ENCODE peak calls at places on chromosomes 6 and 20, in eight cellular contexts. Z is uterus; U is DMS 273 treated with DMSO at 0.1 percent for 48 hours; E is NCI-H82; I is GM03348; C is T-helper 17 cell; B is posterior cingulate gyrus; V is stimulated activated CD8-positive, alpha-beta memory T cell treated with anti-CD3 and anti-CD28 coated beads, Interleukin-12 subunit alpha, Interleukin-12 subunit beta, amount 100 ng/mL, for 4 hours. H is an unnamed sample.

GRCh38 chr6:110800181-110800838 is 15.0 kb downstream of the CDK19 start:
- DNase-seq in E (no peak), U (no peak), I (no peak), Z (no peak), C (no peak), V (no peak), B (no peak), H (no peak)

GRCh38 chr6:44073612-44074382 is 53.5 kb downstream of the MRPL14 start:
- DNase-seq in Z (no peak), E (no peak), B (no peak), C (no peak), U (no peak), V (no peak), I (peak), H (no peak)

GRCh38 chr6:74280130-74280692 is 584.2 kb downstream of the CD109 start:
- DNase-seq in V (no peak), B (no peak), C (no peak), I (peak), Z (no peak), U (no peak), E (no peak), H (no peak)

GRCh38 chr20:32507998-32508774 is 76.9 kb downstream of the NOL4L start:
- DNase-seq in E (no peak), V (no peak), Z (no peak), U (no peak), B (no peak), I (no peak), C (no peak), H (no peak)

GRCh38 chr6:135522975-135523692 is 25.6 kb upstream of the AHI1 start:
- DNase-seq in V (no peak), Z (no peak), B (no peak), I (no peak), U (no peak), E (no peak), C (no peak), H (no peak)

GRCh38 chr6:76702187-76702586 is 629.7 kb upstream of the IMPG1 start:
- DNase-seq in V (no peak), I (no peak), U (no peak), C (no peak), Z (no peak), B (no peak), E (no peak), H (no peak)

GRCh38 chr6:16146527-16146955 is 17.7 kb downstream of the MYLIP start:
- DNase-seq in U (peak), Z (no peak), B (no peak), E (peak), C (no peak), I (no peak), V (no peak), H (no peak)

GRCh38 chr6:28719275-28719940 is 193.7 kb downstream of the GPX5 start:
- DNase-seq in V (no peak), B (no peak), C (no peak), I (no peak), E (peak), U (peak), Z (no peak), H (no peak)

GRCh38 chr20:9287826-9288225 is 218.9 kb downstream of the PLCB4 start:
- DNase-seq in I (no peak), U (no peak), E (peak), Z (no peak), V (no peak), C (no peak), B (no peak), H (no peak)

GRCh38 chr6:56868687-56869086 is 86.2 kb upstream of the BEND6 start:
- DNase-seq in V (no peak), E (no peak), I (peak), C (no peak), B (no peak), U (no peak), Z (no peak), H (no peak)

GRCh38 chr6:88662163-88662580 is 301.2 kb downstream of the RNGTT start:
- DNase-seq in Z (no peak), B (no peak), U (no peak), V (no peak), C (no peak), E (no peak), I (no peak), H (no peak)

H was measured in iPS-NIHi11.